ENCODE peak calls at places on chromosomes 7 and 10, in four cellular contexts. X, U, M and N are unnamed samples.

GRCh38 chr10:132543916-132544743 is 6.5 kb downstream of the INPP5A start:
- DNase-seq in X (no peak), U (no peak), M (no peak), N (no peak)

GRCh38 chr10:110746254-110746826 is 102.2 kb downstream of the RBM20 start:
- DNase-seq in X (no peak), U (peak; percentile 84), M (peak; percentile 61), N (peak; percentile 79)

GRCh38 chr10:102801978-102802377 is 35.2 kb downstream of the CYP17A1 start:
- DNase-seq in X (no peak), U (no peak), M (no peak), N (no peak)

GRCh38 chr10:88499569-88500470 is 83.3 kb downstream of the RNLS start:
- DNase-seq in X (no peak), U (peak; percentile 50), M (peak; percentile 53), N (peak; percentile 82)

GRCh38 chr10:77042706-77043105 is 594.9 kb downstream of the KCNMA1 start:
- DNase-seq in X (no peak), U (no peak), M (no peak), N (no peak)

GRCh38 chr7:123987445-123987844 is 45.4 kb downstream of the TMEM229A start:
- DNase-seq in X (no peak), U (no peak), M (no peak), N (no peak)

GRCh38 chr7:134089446-134089845 is 37.7 kb upstream of the LRGUK start:
- DNase-seq in X (no peak), U (no peak), M (no peak), N (peak; percentile 11)

GRCh38 chr7:1666251-1666778 is 3.8 kb upstream of the ELFN1 start:
- DNase-seq in X (no peak), U (no peak), M (no peak), N (no peak)

GRCh38 chr7:47361746-47362215 is 220.1 kb downstream of the TNS3 start:
- DNase-seq in X (no peak), U (peak; percentile 80), M (peak; percentile 69), N (peak; percentile 84)

GRCh38 chr7:130566168-130566897 is 74.4 kb downstream of the MEST start:
- DNase-seq in X (no peak), U (peak; percentile 98), M (no peak), N (peak; percentile 50)

GRCh38 chr10:93150990-93151547 is 77.4 kb downstream of the CYP26A1 start:
- DNase-seq in X (no peak), U (no peak), M (no peak), N (no peak)

GRCh38 chr7:99365318-99366141 is 9.0 kb upstream of the ARPC1B start:
- DNase-seq in X (no peak), U (peak; percentile 26), M (no peak), N (no peak)

GRCh38 chr7:17370901-17371550 is 72.6 kb downstream of the AHR start:
- DNase-seq in X (no peak), U (peak; percentile 24), M (no peak), N (peak; percentile 21)

GRCh38 chr10:94310369-94310768 is 52.4 kb downstream of the NOC3L start:
- DNase-seq in X (no peak), U (no peak), M (no peak), N (no peak)

GRCh38 chr7:2732959-2733584 is 45.1 kb downstream of the AMZ1 start:
- DNase-seq in X (peak; percentile 70), U (peak; percentile 77), M (no peak), N (peak; percentile 84)

GRCh38 chr7:100190059-100190711 is 12.5 kb downstream of the STAG3 start:
- DNase-seq in X (no peak), U (peak; percentile 62), M (peak; percentile 37), N (peak; percentile 56)

GRCh38 chr10:99730026-99730425 is 1.9 kb downstream of the COX15 start:
- DNase-seq in X (no peak), U (peak; percentile 7), M (peak; percentile 35), N (peak; percentile 44)

GRCh38 chr7:150323682-150324365 is 479 bp upstream of the ACTR3C start:
- DNase-seq in X (no peak), U (no peak), M (no peak), N (no peak)

GRCh38 chr7:38452615-38453014 is 178.6 kb downstream of the AMPH start:
- DNase-seq in X (no peak), U (peak; percentile 8), M (peak; percentile 6), N (peak; percentile 73)

GRCh38 chr7:31918706-31919393 is 151.4 kb downstream of the PDE1C start:
- DNase-seq in X (no peak), U (no peak), M (no peak), N (no peak)

GRCh38 chr7:43585521-43585920 is 2.6 kb downstream of the STK17A start:
- DNase-seq in X (no peak), U (peak; percentile 84), M (peak; percentile 48), N (peak; percentile 82)

GRCh38 chr7:3215624-3216585 is 85.1 kb upstream of the SDK1 start:
- DNase-seq in X (peak; percentile 54), U (no peak), M (no peak), N (no peak)

GRCh38 chr10:91597397-91597881 is 35.4 kb downstream of the PPP1R3C start:
- DNase-seq in X (no peak), U (peak; percentile 69), M (no peak), N (no peak)

GRCh38 chr10:77253037-77253436 is 384.6 kb downstream of the KCNMA1 start:
- DNase-seq in X (no peak), U (no peak), M (no peak), N (no peak)

GRCh38 chr7:33334349-33334748 is 205.0 kb downstream of the BBS9 start:
- DNase-seq in X (no peak), U (peak; percentile 52), M (peak; percentile 13), N (peak; percentile 31)

GRCh38 chr10:103153302-103153759 is 39.7 kb downstream of the NT5C2 start:
- DNase-seq in X (no peak), U (peak; percentile 61), M (no peak), N (peak; percentile 54)

GRCh38 chr7:14424675-14425074 is 435.2 kb upstream of the ETV1 start:
- DNase-seq in X (no peak), U (no peak), M (no peak), N (peak; percentile 10)
- TF ChIP-seq CTCF in X (no peak), U (no peak), M (no peak), N (peak; percentile 2)

GRCh38 chr10:72337039-72337629 is 17.6 kb downstream of the DNAJB12 start:
- DNase-seq in X (peak; percentile 93), U (peak; percentile 85), M (peak; percentile 42), N (peak; percentile 77)
- TF ChIP-seq CTCF in X (peak; percentile 97), U (peak; percentile 97), M (peak; percentile 99), N (peak; percentile 94)

GRCh38 chr10:109678857-109679256 is 244.5 kb downstream of the XPNPEP1 start:
- DNase-seq in X (no peak), U (no peak), M (no peak), N (no peak)
- TF ChIP-seq CTCF in X (no peak), U (no peak), M (no peak), N (no peak)

GRCh38 chr10:80612261-80612660 is 74.6 kb downstream of the SH2D4B start:
- DNase-seq in X (no peak), U (no peak), M (no peak), N (no peak)

GRCh38 chr10:80613466-80613865 is 75.8 kb downstream of the SH2D4B start:
- DNase-seq in X (no peak), U (no peak), M (no peak), N (no peak)

GRCh38 chr10:80611481-80611880 is 73.8 kb downstream of the SH2D4B start:
- DNase-seq in X (no peak), U (no peak), M (no peak), N (no peak)

GRCh38 chr10:80609331-80609730 is 71.6 kb downstream of the SH2D4B start:
- DNase-seq in X (no peak), U (no peak), M (no peak), N (no peak)

GRCh38 chr10:80608706-80609105 is 71.0 kb downstream of the SH2D4B start:
- DNase-seq in X (no peak), U (no peak), M (no peak), N (no peak)
- TF ChIP-seq CTCF in X (no peak), U (no peak), M (no peak), N (no peak)

DNA sequence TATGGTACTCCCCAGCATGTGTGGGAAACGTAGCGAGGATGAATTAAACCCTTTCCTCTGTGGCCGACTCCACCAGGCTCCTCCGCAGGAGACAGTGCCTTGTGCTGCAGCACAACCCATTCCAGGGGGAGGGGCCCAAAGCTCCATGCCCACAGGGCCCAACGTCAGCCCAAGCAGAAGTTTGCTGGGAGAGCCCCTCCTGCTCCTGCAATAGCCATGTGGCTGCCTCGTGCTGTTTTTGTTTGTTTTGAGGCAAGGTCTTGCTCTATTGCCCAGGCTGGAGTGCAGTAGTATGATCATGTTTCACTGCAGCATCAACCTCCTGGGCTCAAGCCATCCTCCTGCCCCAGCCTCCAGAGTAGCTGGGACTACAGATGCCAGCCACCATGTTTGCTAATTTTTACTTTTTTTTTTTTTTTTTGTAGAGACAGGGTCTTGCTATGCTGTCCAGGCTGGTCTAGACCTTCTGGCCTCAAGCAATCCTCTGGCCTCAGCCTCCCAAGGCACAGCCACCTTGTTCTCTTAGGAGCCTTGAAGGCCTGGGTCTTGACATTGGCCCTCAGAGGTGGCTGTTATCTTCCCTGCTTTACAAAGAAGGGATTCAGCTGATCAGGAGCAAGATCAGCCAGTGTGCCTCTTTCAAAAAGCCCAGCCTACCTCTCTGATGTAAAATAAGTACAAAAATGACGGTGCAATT is 102.8 kb downstream of the DYNC2I1 start:
- DNase-seq in X (no peak), U (no peak), M (no peak), N (no peak)
- TF ChIP-seq CTCF in X (no peak), U (no peak), M (no peak), N (no peak)

DNA sequence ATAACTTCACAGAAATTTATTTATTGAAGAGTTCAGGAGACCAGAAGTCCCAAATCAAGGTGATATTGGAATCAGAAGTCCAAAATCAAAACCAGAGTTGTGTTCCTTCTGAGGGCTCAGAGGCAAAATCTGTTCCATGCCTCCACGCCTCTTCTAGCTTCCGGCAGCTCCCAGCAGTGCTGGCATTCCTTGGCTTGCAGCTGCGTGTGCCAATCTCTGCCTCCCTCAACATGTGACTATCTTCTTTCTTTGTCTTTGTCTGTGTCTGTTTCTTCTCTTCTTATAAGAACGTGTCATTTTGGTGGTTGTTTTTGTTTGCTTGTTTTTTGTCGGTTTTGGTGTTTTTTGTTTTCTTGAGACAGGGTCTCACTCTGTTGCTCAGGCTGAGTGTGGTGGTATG is 116.1 kb downstream of the APBB1IP start:
- DNase-seq in X (no peak), U (no peak), M (no peak), N (no peak)
- TF ChIP-seq CTCF in X (no peak), U (no peak), M (no peak), N (no peak)

GRCh38 chr7:46357290-46357689 is 436.2 kb upstream of the IGFBP3 start:
- DNase-seq in X (no peak), U (no peak), M (no peak), N (no peak)

GRCh38 chr7:46360255-46360654 is 439.2 kb upstream of the IGFBP3 start:
- DNase-seq in X (no peak), U (no peak), M (no peak), N (no peak)

GRCh38 chr7:46363688-46364087 is 442.6 kb upstream of the IGFBP3 start:
- DNase-seq in X (no peak), U (no peak), M (no peak), N (no peak)

GRCh38 chr7:46357851-46358250 is 436.8 kb upstream of the IGFBP3 start:
- DNase-seq in X (no peak), U (no peak), M (no peak), N (no peak)

GRCh38 chr7:46360811-46361210 is 439.7 kb upstream of the IGFBP3 start:
- DNase-seq in X (no peak), U (no peak), M (no peak), N (no peak)
- TF ChIP-seq CTCF in X (no peak), U (no peak), M (peak; percentile 25), N (no peak)